ENCODE peak calls at places on chromosomes 3 and 15, in six cellular contexts. L, V, A, U, R and Y are unnamed samples.

GRCh38 chr15:39833515-39833981 is 50.9 kb upstream of the FSIP1 start:
- DNase-seq in L (no peak), V (no peak), A (no peak), U (no peak), R (peak), Y (peak)

GRCh38 chr15:94230886-94231727 is at the start of gene MCTP2:
- DNase-seq in L (peak), V (peak), A (peak), U (no peak), R (no peak), Y (peak)

GRCh38 chr15:69758810-69759410 is 306.3 kb downstream of the RPLP1 start:
- DNase-seq in L (peak), V (no peak), A (peak), U (no peak), R (no peak), Y (no peak)

GRCh38 chr3:63473641-63474166 is 178.8 kb upstream of the SNTN start:
- DNase-seq in L (no peak), V (no peak), A (no peak), U (no peak), R (no peak), Y (no peak)

GRCh38 chr15:58771621-58772235 is 626 bp downstream of the MINDY2 start:
- DNase-seq in L (peak), V (no peak), A (peak), U (no peak), R (no peak), Y (no peak)

GRCh38 chr15:74857671-74858365 is 14.9 kb upstream of the ULK3 start:
- DNase-seq in L (no peak), V (no peak), A (no peak), U (no peak), R (no peak), Y (no peak)

GRCh38 chr15:46996331-46996730 is 721.0 kb upstream of the SEMA6D start:
- DNase-seq in L (no peak), V (no peak), A (no peak), U (no peak), R (no peak), Y (no peak)

GRCh38 chr15:51443282-51443914 is 101.9 kb downstream of the GLDN start:
- DNase-seq in L (no peak), V (no peak), A (no peak), U (no peak), R (no peak), Y (no peak)

GRCh38 chr15:55858661-55859060 is 115.7 kb upstream of the PRTG start:
- DNase-seq in L (no peak), V (no peak), A (no peak), U (no peak), R (peak), Y (no peak)

GRCh38 chr15:89577776-89578115 is 2.5 kb downstream of the TICRR start:
- DNase-seq in L (no peak), V (no peak), A (no peak), U (no peak), R (no peak), Y (no peak)

GRCh38 chr15:89578146-89578545 is 2.9 kb downstream of the TICRR start:
- DNase-seq in L (no peak), V (no peak), A (no peak), U (no peak), R (no peak), Y (no peak)

GRCh38 chr15:89575656-89576416 is 567 bp downstream of the TICRR start:
- DNase-seq in L (peak), V (no peak), A (no peak), U (no peak), R (no peak), Y (no peak)

GRCh38 chr15:89575146-89575655 is at the start of gene TICRR:
- DNase-seq in L (peak), V (peak), A (peak), U (peak), R (peak), Y (peak)

DNA sequence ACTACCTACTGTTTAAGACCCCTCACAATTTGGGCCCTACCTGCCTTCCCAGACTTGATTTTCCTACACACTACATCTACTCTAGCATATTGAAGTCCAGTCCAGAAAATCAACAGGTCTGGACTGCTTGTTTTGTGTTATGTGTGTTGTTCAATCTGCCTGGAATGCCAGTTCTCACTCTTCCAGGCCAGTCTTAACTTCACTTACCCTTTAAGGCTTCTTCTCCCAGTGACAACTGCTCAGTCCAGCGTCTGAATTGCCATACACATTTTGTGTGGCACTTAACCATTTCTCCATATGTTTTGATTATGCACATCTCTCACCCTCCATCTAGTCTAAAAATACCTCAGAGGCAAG is 1.1 kb downstream of the TICRR start:
- DNase-seq in L (no peak), V (no peak), A (no peak), U (no peak), R (no peak), Y (no peak)
- H3K4me3 ChIP-seq in L (no peak), V (peak), A (no peak), U (peak), R (peak), Y (peak)

DNA sequence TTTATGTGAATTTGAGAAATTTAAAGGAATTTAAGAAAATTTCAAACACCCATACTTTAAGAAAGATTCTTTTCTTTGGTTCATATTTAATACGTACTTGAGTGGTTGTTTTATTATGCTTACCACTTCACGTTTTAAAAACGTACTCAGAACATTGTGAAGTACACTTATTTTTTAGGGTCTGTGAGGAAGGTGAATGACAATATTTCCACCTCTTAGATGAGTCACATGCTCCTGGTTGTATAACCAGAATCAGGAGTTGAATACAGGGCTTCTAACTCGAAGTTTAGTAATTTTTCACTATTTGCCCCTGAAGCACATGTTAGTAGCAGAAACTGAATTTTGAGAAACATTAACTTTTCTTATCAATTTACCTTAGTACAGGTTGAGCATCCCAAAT is 7.5 kb downstream of the SKIL start:
- DNase-seq in L (no peak), V (no peak), A (no peak), U (no peak), R (no peak), Y (no peak)
- H3K4me3 ChIP-seq in L (no peak), V (no peak), A (no peak), U (no peak), R (no peak), Y (no peak)

DNA sequence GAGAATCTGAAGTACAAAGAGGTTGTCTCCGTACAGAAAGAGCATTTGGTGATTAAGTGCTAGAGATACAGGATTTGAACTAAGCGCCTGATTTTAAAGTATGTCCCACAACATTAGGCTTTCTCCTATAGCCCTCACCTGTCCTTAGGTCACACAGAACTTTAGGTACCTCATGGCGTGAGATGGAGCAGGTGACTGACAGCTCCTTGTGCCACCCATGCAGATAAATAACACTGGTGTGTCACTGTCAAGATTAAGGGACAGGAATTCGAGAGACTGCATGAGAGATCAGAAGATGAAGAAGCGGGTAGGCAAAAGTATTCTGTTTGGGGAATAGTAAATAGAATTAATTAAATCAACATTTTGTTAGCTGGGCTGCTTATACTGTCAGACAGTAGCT is 1.1 kb downstream of the BLM start:
- DNase-seq in L (no peak), V (no peak), A (no peak), U (no peak), R (no peak), Y (no peak)
- H3K4me3 ChIP-seq in L (no peak), V (no peak), A (no peak), U (peak), R (peak), Y (no peak)

DNA sequence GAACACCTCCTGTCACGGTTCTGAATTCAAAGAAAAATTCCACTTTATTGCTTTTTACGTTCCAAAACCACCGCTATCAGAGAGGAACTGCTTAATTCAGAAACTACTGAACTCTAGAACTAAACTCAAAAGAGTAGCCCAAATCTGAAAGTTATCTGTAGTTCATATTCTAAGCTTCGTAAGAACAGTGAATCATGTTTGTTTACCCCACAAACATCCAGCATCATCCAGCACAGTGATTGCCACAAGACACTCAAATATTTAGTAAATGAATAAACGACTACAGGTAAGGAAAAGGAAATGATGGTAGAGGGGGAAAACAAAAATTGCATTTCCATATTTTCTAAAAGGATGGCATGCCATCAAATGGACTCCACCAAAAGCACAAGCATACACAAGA is 32.3 kb downstream of the VPS13C start:
- DNase-seq in L (no peak), V (no peak), A (no peak), U (no peak), R (no peak), Y (no peak)
- H3K4me3 ChIP-seq in L (no peak), V (no peak), A (no peak), U (no peak), R (no peak), Y (no peak)